ENCODE peak calls at places on chromosome 4, in four cellular contexts. V is upper lobe of right lung, G is kidney, T is A549. Q is an unnamed sample.

GRCh38 chr4:15118281-15118680 is 116.0 kb downstream of the CPEB2 start:
- DNase-seq in G (peak), T (peak), V (no peak), Q (no peak)

GRCh38 chr4:110480031-110480549 is 4.1 kb downstream of the ENPEP start:
- DNase-seq in T (no peak), V (no peak), G (no peak), Q (no peak)

GRCh38 chr4:7693237-7693608 is 246.4 kb downstream of the AFAP1 start:
- DNase-seq in T (no peak), V (no peak), G (peak), Q (no peak)

GRCh38 chr4:136306361-136306760 is 1225.9 kb downstream of the PCDH18 start:
- DNase-seq in T (no peak), G (no peak), V (no peak), Q (no peak)

GRCh38 chr4:108492816-108493595 is 127.4 kb upstream of the RPL34 start:
- DNase-seq in G (peak), T (peak), V (no peak), Q (no peak)

GRCh38 chr4:18100657-18101056 is 79.1 kb upstream of the LCORL start:
- DNase-seq in V (no peak), T (no peak), G (no peak), Q (no peak)

GRCh38 chr4:41799126-41799525 is 50.6 kb upstream of the PHOX2B start:
- DNase-seq in G (no peak), V (no peak), T (no peak), Q (no peak)

GRCh38 chr4:52837716-52838558 is 24.2 kb upstream of the RASL11B start:
- DNase-seq in T (no peak), G (no peak), V (no peak), Q (no peak)

GRCh38 chr4:41844327-41844726 is 90.9 kb upstream of the TMEM33 start:
- DNase-seq in T (peak), G (no peak), V (no peak), Q (no peak)

GRCh38 chr4:122796801-122797404 is 29.7 kb upstream of the FGF2 start:
- DNase-seq in T (no peak), G (no peak), V (no peak), Q (no peak)

GRCh38 chr4:141275834-141276233 is 55.1 kb downstream of the ZNF330 start:
- DNase-seq in G (no peak), V (no peak), T (no peak), Q (no peak)

GRCh38 chr4:181030961-181031360 is 1212.2 kb upstream of the TENM3 start:
- DNase-seq in T (no peak), G (no peak), V (no peak), Q (no peak)

GRCh38 chr4:5448286-5448685 is 260.1 kb downstream of the EVC2 start:
- DNase-seq in T (no peak), G (no peak), V (no peak), Q (peak)

DNA sequence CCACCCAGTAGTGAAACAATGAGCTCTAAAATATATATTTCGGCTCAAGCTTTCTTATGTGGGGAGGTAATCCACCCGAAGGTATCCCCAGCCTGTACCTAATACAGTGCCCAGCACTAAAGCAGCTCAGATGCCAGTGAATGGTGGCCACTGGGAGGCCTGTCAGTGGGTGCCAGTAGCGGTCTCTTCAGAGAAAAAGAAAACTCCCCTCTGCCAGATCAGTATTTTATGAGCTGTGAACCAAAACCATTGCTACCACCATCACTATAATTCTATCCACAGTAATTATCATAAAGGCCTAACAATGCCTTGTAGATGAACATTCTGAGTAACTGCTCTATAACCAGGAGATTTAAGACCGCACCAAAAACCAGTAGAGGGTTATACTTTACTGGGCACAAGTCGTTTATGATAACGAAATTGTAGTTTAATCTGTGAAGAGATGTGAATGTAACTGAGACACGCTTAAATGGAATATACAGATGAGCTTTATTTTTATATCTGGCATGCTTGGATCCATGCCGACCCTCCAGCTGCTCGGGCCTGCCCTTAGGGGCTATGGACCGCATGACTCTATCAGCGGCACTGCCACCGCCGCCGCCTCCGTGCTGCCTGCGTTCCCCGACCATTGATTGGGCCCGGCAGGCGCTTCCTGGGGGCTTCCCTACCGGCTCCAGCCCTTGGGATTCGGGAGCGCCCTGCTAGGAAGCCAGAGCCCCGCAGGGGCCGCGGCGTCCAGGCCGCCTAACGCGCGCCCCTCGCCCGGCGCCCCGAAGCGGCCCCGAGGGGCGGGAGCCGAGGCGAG is 586 bp upstream of the NFKB1 start:
- DNase-seq in G (peak), V (peak), T (peak), Q (peak)
- TF ChIP-seq CTCF in G (no peak), V (peak), T (no peak), Q (no peak)

DNA sequence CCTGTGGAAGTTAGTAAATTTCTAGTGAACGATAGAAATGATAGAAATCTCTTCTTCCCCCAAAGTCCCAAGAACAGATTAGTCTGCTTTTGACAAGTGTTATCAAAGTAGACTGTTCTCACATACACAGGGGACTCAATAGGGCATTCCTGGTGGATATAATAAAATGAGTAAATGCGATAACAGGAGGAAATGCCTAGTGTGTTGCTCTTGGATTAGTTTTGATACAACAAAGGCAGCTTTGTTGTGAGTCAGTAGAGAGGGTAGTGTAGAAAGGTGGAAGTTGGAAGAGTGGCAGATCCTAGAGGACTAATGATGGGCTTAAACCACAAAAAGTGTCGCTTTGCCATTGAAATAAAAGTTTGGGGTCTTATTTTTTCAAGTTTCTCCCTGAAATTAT is 43.5 kb downstream of the CLCN3 start:
- DNase-seq in T (no peak), G (no peak), V (no peak), Q (no peak)
- H3K27ac ChIP-seq in T (no peak), G (no peak), V (no peak), Q (no peak)

DNA sequence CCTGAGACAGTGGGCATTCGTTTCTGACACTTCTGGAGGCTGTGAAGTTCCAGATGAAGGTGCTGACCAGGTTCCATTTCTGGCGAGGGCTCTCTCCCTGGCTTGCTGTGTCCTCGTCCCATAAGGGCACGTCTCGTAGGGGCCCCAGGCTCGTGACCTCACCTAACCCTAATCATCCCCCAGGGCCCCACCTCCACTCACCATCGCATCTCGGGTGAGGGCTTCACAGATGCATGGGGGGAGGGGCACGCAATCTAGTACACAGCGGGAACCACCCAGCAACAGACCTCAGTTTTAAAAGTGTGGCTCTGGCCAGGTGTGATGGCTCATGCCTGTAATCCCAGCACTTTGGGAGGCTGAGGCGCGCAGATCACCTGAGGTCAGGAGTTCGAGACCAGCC is 22.1 kb downstream of the PDE6B start:
- DNase-seq in G (peak), V (no peak), T (no peak), Q (no peak)
- H3K4me3 ChIP-seq in G (no peak), V (no peak), T (no peak), Q (no peak)

DNA sequence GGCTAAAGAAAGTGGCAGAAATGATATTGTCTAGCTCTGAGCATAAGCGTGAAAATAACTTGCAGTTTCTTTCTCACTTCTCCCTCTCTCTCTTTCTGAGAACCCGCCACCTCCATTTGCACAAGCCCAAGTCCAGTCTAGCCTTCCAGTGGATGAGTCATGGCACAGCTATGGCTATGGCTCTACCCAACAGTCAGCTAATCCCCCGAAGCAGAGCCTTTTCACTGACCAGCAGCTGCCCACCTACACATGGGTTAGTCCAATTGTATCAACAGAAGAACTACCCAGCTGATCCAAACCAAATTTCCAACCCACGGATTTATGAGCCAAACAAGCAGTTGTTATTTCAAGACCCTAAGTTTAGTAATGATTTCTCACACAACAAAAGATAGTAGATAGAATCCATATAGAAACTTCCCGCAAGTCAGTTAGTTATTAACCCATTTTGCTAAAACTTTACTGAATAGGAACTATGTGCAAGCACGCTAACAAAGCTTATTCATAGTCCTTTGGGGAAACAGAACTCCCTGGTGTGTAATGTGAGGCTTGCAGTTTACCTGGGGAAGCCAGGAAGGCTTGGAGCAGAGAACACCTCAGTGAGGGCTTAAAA is 282.3 kb downstream of the INPP4B start:
- DNase-seq in G (no peak), T (peak), V (no peak), Q (no peak)
- TF ChIP-seq CTCF in G (no peak), T (no peak), V (no peak), Q (no peak)

DNA sequence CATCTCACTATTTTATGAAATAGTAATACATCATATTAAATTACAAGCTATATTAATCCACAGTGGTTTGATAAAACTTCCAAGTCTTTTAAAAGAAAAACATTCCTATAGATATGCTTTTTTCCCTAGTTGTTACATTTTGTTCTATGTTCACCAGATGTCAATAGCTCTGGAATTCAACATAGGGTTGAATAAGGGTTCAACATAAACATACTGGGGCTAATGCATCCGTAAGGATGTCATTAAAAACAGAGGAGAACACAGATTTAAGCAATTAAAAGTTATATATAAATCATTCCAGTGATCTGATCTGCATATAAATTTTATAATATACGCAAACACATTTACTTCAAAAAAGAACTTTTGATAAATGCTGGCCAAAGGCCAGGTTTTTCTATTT is 32.5 kb downstream of the SULT1B1 start:
- DNase-seq in G (no peak), T (no peak), V (no peak), Q (no peak)
- H3K27ac ChIP-seq in G (no peak), T (no peak), V (no peak), Q (no peak)

GRCh38 chr4:80043534-80043933 is 29.5 kb downstream of the ANTXR2 start:
- DNase-seq in G (no peak), V (no peak), T (no peak), Q (no peak)
- H3K4me3 ChIP-seq in G (no peak), V (no peak), T (no peak), Q (peak)

DNA sequence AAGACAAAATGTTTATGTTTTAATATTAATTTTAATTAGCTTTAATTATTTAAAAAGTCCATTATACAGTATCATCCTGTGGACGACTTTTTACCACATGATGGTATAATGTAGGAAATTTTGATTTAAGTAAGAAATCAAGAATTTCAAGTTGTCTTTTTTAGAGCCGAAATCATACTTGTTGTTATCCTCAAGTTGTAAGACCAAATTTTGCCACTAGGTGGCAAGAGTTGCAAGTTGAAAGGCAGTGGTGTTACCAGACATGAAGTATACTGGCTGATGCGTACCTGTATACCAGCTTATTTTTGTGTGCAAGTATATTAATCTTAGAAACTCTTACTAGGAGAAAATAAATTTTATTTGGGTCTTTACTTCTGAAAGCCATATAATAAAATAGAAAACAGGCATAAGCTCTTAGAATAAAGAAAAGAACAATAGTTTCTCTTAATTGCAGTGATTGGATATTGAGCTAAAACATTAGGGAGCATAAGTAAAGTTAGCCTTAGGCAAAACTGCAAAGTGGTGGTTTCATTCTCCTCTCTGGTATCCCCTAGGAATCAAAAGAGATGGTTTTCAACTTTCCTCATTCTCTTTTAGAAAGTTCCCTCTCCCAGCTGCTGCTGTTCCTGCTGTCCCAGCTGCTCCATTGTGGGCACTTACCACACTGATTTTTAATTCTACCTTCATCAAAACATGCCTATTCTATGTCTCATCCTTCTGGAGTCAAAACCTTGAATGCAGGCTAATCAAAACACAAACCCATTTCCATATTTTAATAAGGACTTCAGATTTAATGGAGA is 118.1 kb upstream of the WDFY3 start:
- DNase-seq in T (peak), G (no peak), V (no peak), Q (no peak)
- TF ChIP-seq CTCF in T (peak), G (peak), V (peak), Q (no peak)